ENCODE peak calls at places on chromosomes 2 and 18, in eight cellular contexts. One of them, this sample, is unnamed.

GRCh38 chr2:163662141-163662780 is 73.5 kb downstream of the FIGN start:
- DNase-seq in NCI-H460: no peak
- DNase-seq in germinal center: no peak
- DNase-seq in MM.1S: no peak
- DNase-seq in A549: no peak
- DNase-seq in substantia nigra: no peak
- DNase-seq in T-helper 2 cell: no peak
- DNase-seq in breast epithelium: no peak
- DNase-seq in this sample: no peak

GRCh38 chr2:117523267-117523666 is 291.2 kb upstream of the DDX18 start:
- DNase-seq in A549: no peak
- DNase-seq in germinal center: no peak
- DNase-seq in substantia nigra: no peak
- DNase-seq in T-helper 2 cell: no peak
- DNase-seq in breast epithelium: peak; percentile 74
- DNase-seq in NCI-H460: no peak
- DNase-seq in MM.1S: peak; percentile 73
- DNase-seq in this sample: peak; percentile 36

GRCh38 chr2:118062048-118062447 is 26.2 kb upstream of the INSIG2 start:
- DNase-seq in NCI-H460: no peak
- DNase-seq in breast epithelium: no peak
- DNase-seq in MM.1S: no peak
- DNase-seq in germinal center: no peak
- DNase-seq in T-helper 2 cell: no peak
- DNase-seq in A549: no peak
- DNase-seq in substantia nigra: no peak
- DNase-seq in this sample: no peak

GRCh38 chr2:43812947-43813346 is 25.7 kb downstream of the ABCG5 start:
- DNase-seq in T-helper 2 cell: no peak
- DNase-seq in germinal center: no peak
- DNase-seq in NCI-H460: no peak
- DNase-seq in substantia nigra: no peak
- DNase-seq in breast epithelium: no peak
- DNase-seq in A549: no peak
- DNase-seq in MM.1S: no peak
- DNase-seq in this sample: no peak

GRCh38 chr2:39220136-39220535 is 23.6 kb downstream of the CDKL4 start:
- DNase-seq in breast epithelium: no peak
- DNase-seq in MM.1S: no peak
- DNase-seq in A549: no peak
- DNase-seq in germinal center: no peak
- DNase-seq in substantia nigra: no peak
- DNase-seq in T-helper 2 cell: no peak
- DNase-seq in NCI-H460: no peak
- DNase-seq in this sample: no peak

GRCh38 chr2:56168163-56168562 is 15.6 kb upstream of the CCDC85A start:
- DNase-seq in substantia nigra: no peak
- DNase-seq in MM.1S: no peak
- DNase-seq in NCI-H460: no peak
- DNase-seq in breast epithelium: no peak
- DNase-seq in A549: no peak
- DNase-seq in germinal center: no peak
- DNase-seq in T-helper 2 cell: no peak
- DNase-seq in this sample: no peak

GRCh38 chr2:11716689-11717321 is 29.6 kb upstream of the LPIN1 start:
- DNase-seq in MM.1S: no peak
- DNase-seq in substantia nigra: no peak
- DNase-seq in T-helper 2 cell: no peak
- DNase-seq in germinal center: peak; percentile 36
- DNase-seq in NCI-H460: no peak
- DNase-seq in breast epithelium: no peak
- DNase-seq in A549: no peak
- DNase-seq in this sample: peak; percentile 33

GRCh38 chr2:180406687-180407086 is 399.6 kb upstream of the CWC22 start:
- DNase-seq in T-helper 2 cell: no peak
- DNase-seq in NCI-H460: no peak
- DNase-seq in MM.1S: no peak
- DNase-seq in germinal center: no peak
- DNase-seq in substantia nigra: no peak
- DNase-seq in A549: no peak
- DNase-seq in breast epithelium: no peak
- DNase-seq in this sample: no peak

GRCh38 chr2:215870986-215871385 is 142.4 kb downstream of the MREG start:
- DNase-seq in breast epithelium: no peak
- DNase-seq in NCI-H460: peak; percentile 37
- DNase-seq in germinal center: no peak
- DNase-seq in substantia nigra: no peak
- DNase-seq in MM.1S: no peak
- DNase-seq in T-helper 2 cell: no peak
- DNase-seq in A549: peak; percentile 37
- DNase-seq in this sample: peak; percentile 23

GRCh38 chr2:15177103-15177502 is 384.0 kb downstream of the NBAS start:
- DNase-seq in MM.1S: no peak
- DNase-seq in NCI-H460: no peak
- DNase-seq in breast epithelium: no peak
- DNase-seq in substantia nigra: no peak
- DNase-seq in germinal center: no peak
- DNase-seq in T-helper 2 cell: no peak
- DNase-seq in A549: no peak
- DNase-seq in this sample: no peak

GRCh38 chr18:6885992-6886823 is 156.7 kb downstream of the ARHGAP28 start:
- DNase-seq in A549: peak; percentile 24
- DNase-seq in breast epithelium: no peak
- DNase-seq in MM.1S: peak; percentile 47
- DNase-seq in T-helper 2 cell: no peak
- DNase-seq in germinal center: peak; percentile 5
- DNase-seq in substantia nigra: no peak
- DNase-seq in NCI-H460: peak; percentile 61
- DNase-seq in this sample: peak; percentile 53

GRCh38 chr18:54329787-54330186 is 27.9 kb downstream of the STARD6 start:
- DNase-seq in substantia nigra: no peak
- DNase-seq in breast epithelium: no peak
- DNase-seq in T-helper 2 cell: no peak
- DNase-seq in germinal center: no peak
- DNase-seq in A549: no peak
- DNase-seq in NCI-H460: no peak
- DNase-seq in MM.1S: no peak
- DNase-seq in this sample: no peak

GRCh38 chr2:199452991-199453379 is 4.8 kb downstream of the SATB2 start:
- DNase-seq in T-helper 2 cell: no peak
- DNase-seq in NCI-H460: no peak
- DNase-seq in germinal center: no peak
- DNase-seq in A549: no peak
- DNase-seq in substantia nigra: no peak
- DNase-seq in breast epithelium: no peak
- DNase-seq in MM.1S: no peak
- DNase-seq in this sample: no peak

GRCh38 chr2:149552226-149552625 is 35.3 kb downstream of the MMADHC start:
- DNase-seq in A549: no peak
- DNase-seq in breast epithelium: no peak
- DNase-seq in NCI-H460: no peak
- DNase-seq in germinal center: no peak
- DNase-seq in MM.1S: no peak
- DNase-seq in substantia nigra: no peak
- DNase-seq in T-helper 2 cell: no peak
- DNase-seq in this sample: no peak

GRCh38 chr18:23722646-23723045 is 33.4 kb downstream of the LAMA3 start:
- DNase-seq in MM.1S: no peak
- DNase-seq in substantia nigra: no peak
- DNase-seq in germinal center: no peak
- DNase-seq in A549: no peak
- DNase-seq in T-helper 2 cell: no peak
- DNase-seq in breast epithelium: no peak
- DNase-seq in NCI-H460: no peak
- DNase-seq in this sample: no peak

GRCh38 chr2:10773841-10774341 is 38.7 kb downstream of the PDIA6 start:
- DNase-seq in NCI-H460: no peak
- DNase-seq in breast epithelium: no peak
- DNase-seq in A549: no peak
- DNase-seq in MM.1S: no peak
- DNase-seq in substantia nigra: no peak
- DNase-seq in T-helper 2 cell: no peak
- DNase-seq in germinal center: no peak
- DNase-seq in this sample: no peak

GRCh38 chr18:7122376-7122775 is 4.8 kb upstream of the LAMA1 start:
- DNase-seq in germinal center: no peak
- DNase-seq in T-helper 2 cell: no peak
- DNase-seq in substantia nigra: no peak
- DNase-seq in A549: no peak
- DNase-seq in MM.1S: no peak
- DNase-seq in breast epithelium: no peak
- DNase-seq in NCI-H460: no peak
- DNase-seq in this sample: no peak

GRCh38 chr2:140814141-140814540 is 1316.7 kb downstream of the LRP1B start:
- DNase-seq in NCI-H460: no peak
- DNase-seq in germinal center: no peak
- DNase-seq in T-helper 2 cell: no peak
- DNase-seq in breast epithelium: no peak
- DNase-seq in substantia nigra: no peak
- DNase-seq in MM.1S: no peak
- DNase-seq in A549: no peak
- DNase-seq in this sample: no peak

GRCh38 chr2:20501974-20502373 is 55.1 kb downstream of the RHOB start:
- DNase-seq in substantia nigra: no peak
- DNase-seq in MM.1S: no peak
- DNase-seq in NCI-H460: peak; percentile 94
- DNase-seq in T-helper 2 cell: no peak
- DNase-seq in germinal center: no peak
- DNase-seq in A549: peak; percentile 85
- DNase-seq in breast epithelium: no peak
- DNase-seq in this sample: no peak

GRCh38 chr2:71884303-71885042 is 263.2 kb downstream of the CYP26B1 start:
- DNase-seq in A549: peak; percentile 45
- DNase-seq in substantia nigra: no peak
- DNase-seq in T-helper 2 cell: no peak
- DNase-seq in NCI-H460: no peak
- DNase-seq in germinal center: no peak
- DNase-seq in MM.1S: no peak
- DNase-seq in breast epithelium: no peak
- DNase-seq in this sample: no peak

GRCh38 chr2:101983928-101984327 is 7.8 kb upstream of the IL1R2 start:
- DNase-seq in germinal center: no peak
- DNase-seq in breast epithelium: no peak
- DNase-seq in NCI-H460: no peak
- DNase-seq in MM.1S: no peak
- DNase-seq in T-helper 2 cell: no peak
- DNase-seq in A549: no peak
- DNase-seq in substantia nigra: no peak
- DNase-seq in this sample: no peak

This sample was measured in NAMALWA.